ENCODE peak calls at places on chromosome 12, in five cellular contexts. C is IMR-90, J is GM12878, Z is A549, A is K562. G is an unnamed sample.
A peak's percentile ranks its signal among the peaks of the same experiment; 100 is the strongest.

GRCh38 chr12:68865399-68866154 is 57.6 kb downstream of the MDM2 start:
- DNase-seq in C (no peak), J (no peak), Z (no peak), A (peak; percentile 11), G (no peak)

GRCh38 chr12:11705010-11705409 is 55.5 kb downstream of the ETV6 start:
- DNase-seq in C (peak; percentile 97), J (no peak), Z (peak; percentile 14), A (no peak), G (no peak)

GRCh38 chr12:54000105-54000773 is at the start of gene HOXC9:
- DNase-seq in C (no peak), J (no peak), Z (no peak), A (peak; percentile 69), G (peak; percentile 75)

GRCh38 chr12:47904647-47905312 is at the start of gene VDR:
- DNase-seq in C (peak; percentile 65), J (no peak), Z (peak; percentile 89), A (peak; percentile 96), G (peak; percentile 93)

GRCh38 chr12:12902036-12902435 is 10.7 kb downstream of the GPRC5A start:
- DNase-seq in C (peak; percentile 74), J (no peak), Z (no peak), A (no peak), G (no peak)

GRCh38 chr12:115001538-115001937 is 317.6 kb upstream of the TBX3 start:
- DNase-seq in C (no peak), J (no peak), Z (no peak), A (no peak), G (no peak)

GRCh38 chr12:12379831-12380730 is 23.2 kb downstream of the BORCS5 start:
- DNase-seq in C (no peak), J (no peak), Z (no peak), A (no peak), G (no peak)

GRCh38 chr12:39127401-39127800 is 222.0 kb upstream of the CPNE8 start:
- DNase-seq in C (no peak), J (no peak), Z (peak; percentile 52), A (no peak), G (no peak)

GRCh38 chr12:114955414-114956014 is 271.5 kb upstream of the TBX3 start:
- DNase-seq in C (peak; percentile 52), J (no peak), Z (no peak), A (no peak), G (no peak)

GRCh38 chr12:116376354-116377193 is 99.1 kb upstream of the MED13L start:
- DNase-seq in C (peak; percentile 83), J (no peak), Z (peak; percentile 64), A (no peak), G (peak; percentile 72)

DNA sequence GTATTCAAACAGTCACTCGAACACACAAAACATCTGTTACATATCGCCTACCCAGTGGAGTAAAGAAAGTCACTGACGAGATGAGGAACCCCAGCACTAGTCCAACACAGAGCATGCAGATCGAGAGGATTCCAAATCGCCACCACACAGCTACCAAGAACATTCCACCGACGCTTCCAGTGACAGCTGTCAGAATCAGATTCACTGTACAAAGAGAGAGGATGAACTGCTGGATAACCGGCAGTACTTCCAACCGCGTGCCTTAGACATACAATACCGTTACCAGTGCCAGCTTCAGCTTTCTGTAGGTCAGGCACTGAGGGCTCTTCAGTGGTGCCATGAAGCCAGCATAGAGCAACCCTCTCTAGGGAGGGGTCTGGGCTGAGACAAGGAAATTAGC is 34.5 kb downstream of the TM7SF3 start:
- DNase-seq in C (no peak), J (no peak), Z (no peak), A (no peak), G (no peak)
- TF ChIP-seq RCOR1 in C (no peak), J (no peak), Z (no peak), A (no peak), G (no peak)

DNA sequence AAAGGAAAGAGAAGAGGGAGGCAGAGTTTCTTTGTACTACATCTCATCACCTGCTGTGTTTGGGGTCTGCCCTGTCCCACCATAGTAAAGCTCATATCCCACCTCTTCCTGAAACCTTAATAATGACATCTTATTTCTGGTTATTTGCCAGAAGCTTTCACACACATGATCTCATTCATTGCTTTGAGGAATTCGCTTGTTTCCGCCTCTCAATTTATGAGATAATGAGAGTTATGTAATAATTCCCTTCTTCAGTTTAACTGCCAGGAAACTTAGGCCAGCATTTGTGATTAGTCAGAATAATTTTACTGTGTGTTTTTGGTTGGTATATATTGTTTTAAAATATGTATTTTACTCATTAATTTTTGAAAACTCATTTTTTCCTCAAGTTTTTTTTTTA is 205.2 kb downstream of the CACNA1C start:
- DNase-seq in C (no peak), J (no peak), Z (no peak), A (no peak), G (no peak)
- TF ChIP-seq RCOR1 in C (no peak), J (no peak), Z (no peak), A (no peak), G (no peak)

DNA sequence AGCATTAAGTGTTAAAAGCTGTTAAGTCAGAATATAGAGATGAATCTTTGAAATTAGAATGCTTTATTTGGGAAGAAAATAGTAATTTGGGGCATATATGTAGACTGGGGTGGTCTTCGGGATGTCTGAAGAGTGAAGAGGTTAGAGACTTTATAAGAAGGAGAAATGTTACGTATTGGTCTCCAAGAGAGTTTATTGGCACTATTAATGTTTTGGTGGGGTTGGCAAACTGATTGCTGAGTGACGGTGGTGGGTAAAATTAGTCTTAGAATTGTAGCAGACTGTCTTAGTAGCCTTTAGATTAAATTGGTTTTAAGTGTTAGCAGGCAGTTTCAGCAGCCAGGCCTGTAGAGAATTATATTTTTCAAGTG is 4.9 kb upstream of the ATP23 start:
- DNase-seq in C (no peak), J (no peak), Z (no peak), A (no peak), G (no peak)
- TF ChIP-seq RCOR1 in C (no peak), J (no peak), Z (no peak), A (no peak), G (no peak)

GRCh38 chr12:124720687-124721500 is 142.8 kb downstream of the SCARB1 start:
- DNase-seq in C (peak; percentile 60), J (no peak), Z (no peak), A (no peak), G (peak; percentile 83)
- TF ChIP-seq RCOR1 in C (no peak), J (no peak), Z (no peak), A (no peak), G (peak; percentile 36)